ENCODE peak calls at places on chromosomes 12 and 14, in six cellular contexts. Q is central memory CD4-positive, alpha-beta T cell; N is upper lobe of right lung; L is fibroblast of the aortic adventitia; B is astrocyte of the spinal cord; R is A673. S is an unnamed sample.

GRCh38 chr12:45298721-45299120 is 82.8 kb downstream of the ANO6 start:
- DNase-seq in Q (no peak), N (no peak), L (peak; percentile 61), B (no peak), R (no peak), S (no peak)

GRCh38 chr12:50240792-50241114 is 42.6 kb downstream of the LIMA1 start:
- DNase-seq in Q (no peak), N (no peak), L (peak; percentile 47), B (no peak), R (no peak), S (no peak)

GRCh38 chr12:25556136-25556535 is 3.1 kb upstream of the LMNTD1 start:
- DNase-seq in Q (no peak), N (no peak), L (no peak), B (no peak), R (no peak), S (no peak)

GRCh38 chr12:98440165-98440581 is 75.2 kb upstream of the TMPO start:
- DNase-seq in Q (no peak), N (no peak), L (peak; percentile 99), B (peak; percentile 86), R (peak; percentile 31), S (no peak)

GRCh38 chr14:65230287-65230728 is 128.0 kb upstream of the MAX start:
- DNase-seq in Q (no peak), N (peak; percentile 73), L (peak; percentile 85), B (no peak), R (peak; percentile 34), S (no peak)

GRCh38 chr12:104792570-104792969 is 165.5 kb downstream of the SLC41A2 start:
- DNase-seq in Q (no peak), N (no peak), L (peak; percentile 97), B (peak; percentile 93), R (no peak), S (no peak)

GRCh38 chr12:87381747-87382146 is 647.5 kb downstream of the C12orf50 start:
- DNase-seq in Q (no peak), N (no peak), L (no peak), B (no peak), R (no peak), S (no peak)

GRCh38 chr12:24407884-24408283 is 458.4 kb upstream of the SOX5 start:
- DNase-seq in Q (no peak), N (no peak), L (no peak), B (no peak), R (no peak), S (no peak)

GRCh38 chr14:63388766-63389431 is 70.2 kb upstream of the GPHB5 start:
- DNase-seq in Q (no peak), N (peak; percentile 75), L (peak; percentile 71), B (peak; percentile 55), R (peak; percentile 69), S (peak; percentile 58)

GRCh38 chr14:92987713-92988510 is 65.0 kb downstream of the CHGA start:
- DNase-seq in Q (no peak), N (no peak), L (no peak), B (no peak), R (no peak), S (no peak)

GRCh38 chr14:21264025-21264801 is 5.0 kb downstream of the HNRNPC start:
- DNase-seq in Q (peak; percentile 53), N (no peak), L (peak; percentile 80), B (peak; percentile 88), R (peak; percentile 45), S (no peak)

GRCh38 chr12:76201758-76202157 is 117.3 kb upstream of the NAP1L1 start:
- DNase-seq in Q (no peak), N (no peak), L (no peak), B (no peak), R (no peak), S (peak; percentile 27)

GRCh38 chr14:41167040-41167439 is 439.6 kb upstream of the LRFN5 start:
- DNase-seq in Q (no peak), N (no peak), L (no peak), B (no peak), R (no peak), S (no peak)

GRCh38 chr12:101928556-101928955 is 51.2 kb downstream of the DRAM1 start:
- DNase-seq in Q (no peak), N (no peak), L (no peak), B (no peak), R (no peak), S (no peak)

GRCh38 chr12:77032406-77032805 is 33.0 kb downstream of the E2F7 start:
- DNase-seq in Q (no peak), N (no peak), L (peak; percentile 16), B (peak; percentile 54), R (no peak), S (no peak)

GRCh38 chr12:124191024-124191359 is 103.9 kb upstream of the RFLNA start:
- DNase-seq in Q (no peak), N (no peak), L (no peak), B (no peak), R (peak; percentile 44), S (peak; percentile 42)

GRCh38 chr12:104490850-104491249 is 34.1 kb downstream of the CHST11 start:
- DNase-seq in Q (no peak), N (no peak), L (no peak), B (no peak), R (no peak), S (peak; percentile 65)